ENCODE peak calls at places on chromosomes 1 and 21, in five cellular contexts. G is NB4, I is HCT116, P is B cell, U is LNCaP clone FGC. C is an unnamed sample.

GRCh38 chr1:231188072-231188471 is 26.2 kb downstream of the TRIM67 start:
- DNase-seq in G (no peak), I (no peak), U (no peak), P (no peak), C (no peak)

GRCh38 chr1:95169544-95169943 is 52.4 kb downstream of the TLCD4 start:
- DNase-seq in P (no peak), I (peak; percentile 37), G (no peak), U (no peak), C (peak; percentile 73)

GRCh38 chr1:92901699-92902405 is 59.4 kb downstream of the DIPK1A start:
- DNase-seq in U (no peak), P (no peak), G (no peak), I (no peak), C (no peak)

GRCh38 chr1:112058815-112059450 is 69.5 kb upstream of the KCND3 start:
- DNase-seq in P (no peak), I (no peak), G (no peak), U (no peak), C (peak; percentile 1)

GRCh38 chr21:31343680-31344480 is at the start of gene TIAM1:
- DNase-seq in G (peak; percentile 34), I (no peak), P (no peak), U (no peak), C (peak; percentile 31)

GRCh38 chr1:63892632-63893395 is 119.0 kb downstream of the ROR1 start:
- DNase-seq in G (no peak), U (no peak), I (no peak), P (peak; percentile 84), C (peak; percentile 29)

GRCh38 chr21:34187935-34188334 is 114.6 kb downstream of the MRPS6 start:
- DNase-seq in P (no peak), G (no peak), I (no peak), U (no peak), C (no peak)

GRCh38 chr21:27564684-27565280 is 597.9 kb upstream of the ADAMTS5 start:
- DNase-seq in P (no peak), G (peak; percentile 43), I (no peak), U (no peak), C (peak; percentile 41)

GRCh38 chr1:46599044-46599970 is 4.8 kb downstream of the MKNK1 start:
- DNase-seq in U (no peak), I (no peak), P (no peak), G (no peak), C (no peak)

GRCh38 chr1:116961599-116961998 is 40.0 kb upstream of the CD101 start:
- DNase-seq in U (no peak), P (no peak), G (no peak), I (no peak), C (no peak)

GRCh38 chr21:38838598-38839369 is 33.1 kb downstream of the ETS2 start:
- DNase-seq in I (no peak), P (no peak), U (no peak), G (no peak), C (no peak)

GRCh38 chr1:106619080-106619826 is 437.2 kb upstream of the PRMT6 start:
- DNase-seq in G (no peak), P (no peak), I (no peak), U (no peak), C (no peak)

GRCh38 chr1:76868916-76869315 is 1.6 kb downstream of the ST6GALNAC5 start:
- DNase-seq in G (no peak), I (no peak), P (peak; percentile 2), U (no peak), C (no peak)

GRCh38 chr1:113551728-113552127 is 161.4 kb downstream of the MAGI3 start:
- DNase-seq in P (no peak), G (no peak), I (no peak), U (no peak), C (no peak)

GRCh38 chr1:205588691-205589445 is 42.9 kb downstream of the ELK4 start:
- DNase-seq in I (no peak), U (no peak), P (no peak), G (peak; percentile 45), C (peak; percentile 61)

GRCh38 chr1:7478797-7479499 is 292.1 kb upstream of the VAMP3 start:
- DNase-seq in U (no peak), G (peak; percentile 4), P (no peak), I (no peak), C (no peak)

GRCh38 chr1:29354511-29355098 is 118.3 kb downstream of the PTPRU start:
- DNase-seq in U (no peak), P (no peak), I (no peak), G (no peak), C (no peak)

GRCh38 chr1:205438213-205439158 is 16.6 kb upstream of the LEMD1 start:
- DNase-seq in G (peak; percentile 25), U (peak; percentile 4), P (no peak), I (peak; percentile 45), C (peak; percentile 91)

GRCh38 chr1:46065405-46065804 is 67.0 kb downstream of the PIK3R3 start:
- DNase-seq in U (no peak), I (peak; percentile 18), G (peak; percentile 36), P (peak; percentile 29), C (peak; percentile 7)

GRCh38 chr1:12031039-12031980 is 12.0 kb downstream of the MIIP start:
- DNase-seq in I (no peak), U (no peak), G (peak; percentile 46), P (peak; percentile 47), C (peak; percentile 44)

GRCh38 chr21:46368533-46369285 is 44.8 kb downstream of the PCNT start:
- DNase-seq in U (no peak), G (no peak), P (peak; percentile 43), I (no peak), C (no peak)

GRCh38 chr1:198153804-198154203 is 3.0 kb upstream of the NEK7 start:
- DNase-seq in U (no peak), P (no peak), G (no peak), I (no peak), C (no peak)

GRCh38 chr21:41349607-41350390 is 12.0 kb upstream of the MX2 start:
- DNase-seq in P (no peak), I (no peak), U (no peak), G (no peak), C (no peak)

GRCh38 chr1:209655412-209655811 is 3.2 kb upstream of the LAMB3 start:
- DNase-seq in U (no peak), G (no peak), P (no peak), I (no peak), C (no peak)

GRCh38 chr1:3718764-3719163 is 33.5 kb upstream of the CCDC27 start:
- DNase-seq in U (no peak), I (no peak), P (no peak), G (peak; percentile 28), C (no peak)

GRCh38 chr1:175885247-175885646 is 141.9 kb upstream of the TNR start:
- DNase-seq in G (no peak), I (no peak), P (no peak), U (no peak), C (no peak)

GRCh38 chr1:206933333-206933945 is 11.7 kb upstream of the FCMR start:
- DNase-seq in U (no peak), I (peak; percentile 34), G (peak; percentile 56), P (peak; percentile 80), C (peak; percentile 64)
- TF ChIP-seq CTCF in U (peak; percentile 50), I (peak; percentile 87), G (peak; percentile 82), P (peak; percentile 92), C (peak; percentile 66)

GRCh38 chr1:240608707-240609106 is 3.2 kb downstream of the GREM2 start:
- DNase-seq in P (no peak), G (peak; percentile 4), I (no peak), U (no peak), C (peak; percentile 41)
- TF ChIP-seq CTCF in P (no peak), G (no peak), I (no peak), U (peak; percentile 17), C (peak; percentile 55)

DNA sequence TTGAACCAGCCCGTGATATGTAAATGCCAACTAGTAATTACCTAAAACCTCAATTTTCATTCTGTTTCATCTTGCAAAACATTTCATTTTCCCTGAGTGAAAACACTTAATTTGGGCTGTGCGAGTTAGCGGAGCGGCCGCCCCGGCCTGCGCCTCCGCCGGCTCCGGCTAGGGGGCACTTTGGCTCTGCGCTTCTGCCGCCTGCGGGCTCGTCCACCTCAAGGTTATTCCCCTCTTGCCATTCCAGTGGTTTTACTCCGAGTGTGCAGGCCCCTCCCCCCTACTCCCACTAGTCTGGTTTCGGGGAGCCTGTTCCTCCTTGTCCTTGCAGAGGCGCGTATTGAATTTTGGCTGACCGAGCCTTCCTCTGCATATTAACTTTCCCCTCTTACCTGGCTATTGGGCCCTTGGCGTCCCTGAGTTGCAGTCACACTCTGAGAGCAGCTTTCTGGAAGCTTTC is 55.6 kb downstream of the PEX14 start:
- DNase-seq in G (peak; percentile 44), U (no peak), P (no peak), I (no peak), C (no peak)
- TF ChIP-seq CTCF in G (peak; percentile 31), U (no peak), P (peak; percentile 27), I (peak; percentile 69), C (no peak)

GRCh38 chr1:35112668-35113067 is 33.5 kb downstream of the ZMYM1 start:
- DNase-seq in U (no peak), I (no peak), P (no peak), G (no peak), C (no peak)
- TF ChIP-seq CTCF in U (peak; percentile 20), I (peak; percentile 41), P (no peak), G (no peak), C (no peak)

GRCh38 chr1:9355503-9355902 is 62.8 kb downstream of the SPSB1 start:
- DNase-seq in G (no peak), U (no peak), P (no peak), I (no peak), C (no peak)
- TF ChIP-seq CTCF in G (no peak), U (no peak), P (no peak), I (no peak), C (no peak)

GRCh38 chr1:242452573-242452972 is 71.9 kb downstream of the PLD5 start:
- DNase-seq in P (no peak), I (no peak), U (no peak), G (no peak), C (no peak)

GRCh38 chr1:242449211-242449610 is 75.3 kb downstream of the PLD5 start:
- DNase-seq in P (no peak), G (no peak), U (no peak), I (no peak), C (no peak)

GRCh38 chr1:242454262-242455051 is 70.0 kb downstream of the PLD5 start:
- DNase-seq in I (peak; percentile 3), G (peak; percentile 51), P (peak; percentile 30), U (no peak), C (peak; percentile 32)

GRCh38 chr1:242455052-242455361 is 69.5 kb downstream of the PLD5 start:
- DNase-seq in I (no peak), U (no peak), P (no peak), G (no peak), C (no peak)
- TF ChIP-seq CTCF in I (no peak), U (no peak), P (peak; percentile 17), G (no peak), C (peak; percentile 7)

DNA sequence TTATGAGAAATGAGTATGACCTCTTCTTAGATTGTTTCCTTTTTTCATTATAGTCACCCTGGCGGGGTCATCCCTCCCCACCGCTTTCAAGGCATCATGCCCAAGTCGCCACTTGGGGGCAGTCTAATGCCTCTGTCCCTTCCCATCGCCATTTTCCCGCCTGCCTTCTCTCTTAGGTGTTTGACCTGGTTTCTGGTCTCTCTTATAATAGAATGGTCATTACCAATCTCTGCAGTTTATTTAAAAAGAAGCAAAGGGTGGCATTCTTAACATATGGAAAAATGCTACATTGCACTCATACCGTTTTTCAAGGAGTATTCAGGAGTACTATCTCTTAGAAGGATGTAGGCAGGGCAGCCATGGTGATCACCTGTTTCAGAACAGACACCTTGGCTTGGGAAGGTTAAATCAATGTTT is 25.2 kb upstream of the OVAAL start:
- DNase-seq in U (no peak), G (peak; percentile 68), I (peak; percentile 56), P (peak; percentile 71), C (peak; percentile 85)
- TF ChIP-seq CTCF in U (peak; percentile 82), G (peak; percentile 84), I (peak; percentile 94), P (peak; percentile 77), C (peak; percentile 90)